ENCODE peak calls at places on chromosomes 11 and 22, in seven cellular contexts. One of them, this sample, is unnamed.

GRCh38 chr22:36197065-36197440 is 4.6 kb downstream of the APOL4 start:
- DNase-seq in memory B cell: no peak
- DNase-seq in MV-4-11: peak
- DNase-seq in stimulated activated CD4-positive, alpha-beta T cell treated with anti-CD3 and anti-CD28 coated beads, Interleukin-1b, Interleukin-23, amount 100 ng/mL, for 24 hours: no peak
- DNase-seq in activated CD4-positive, alpha-beta T cell treated with anti-CD3 and anti-CD28 coated beads, Interleukin-2, amount 10 ng/mL, durations not matched to agents 7 days and 5 days: no peak
- DNase-seq in AG08395: no peak
- DNase-seq in hippocampal formation: no peak
- DNase-seq in this sample: no peak

GRCh38 chr11:131977854-131978253 is 607.4 kb downstream of the NTM start:
- DNase-seq in MV-4-11: no peak
- DNase-seq in activated CD4-positive, alpha-beta T cell treated with anti-CD3 and anti-CD28 coated beads, Interleukin-2, amount 10 ng/mL, durations not matched to agents 7 days and 5 days: no peak
- DNase-seq in stimulated activated CD4-positive, alpha-beta T cell treated with anti-CD3 and anti-CD28 coated beads, Interleukin-1b, Interleukin-23, amount 100 ng/mL, for 24 hours: no peak
- DNase-seq in memory B cell: no peak
- DNase-seq in hippocampal formation: no peak
- DNase-seq in AG08395: peak
- DNase-seq in this sample: no peak

GRCh38 chr11:41779401-41779960 is 320.0 kb upstream of the LRRC4C start:
- DNase-seq in memory B cell: no peak
- DNase-seq in stimulated activated CD4-positive, alpha-beta T cell treated with anti-CD3 and anti-CD28 coated beads, Interleukin-1b, Interleukin-23, amount 100 ng/mL, for 24 hours: no peak
- DNase-seq in activated CD4-positive, alpha-beta T cell treated with anti-CD3 and anti-CD28 coated beads, Interleukin-2, amount 10 ng/mL, durations not matched to agents 7 days and 5 days: no peak
- DNase-seq in hippocampal formation: no peak
- DNase-seq in MV-4-11: no peak
- DNase-seq in AG08395: no peak
- DNase-seq in this sample: no peak

GRCh38 chr22:27480487-27480886 is 321.1 kb downstream of the MN1 start:
- DNase-seq in memory B cell: no peak
- DNase-seq in stimulated activated CD4-positive, alpha-beta T cell treated with anti-CD3 and anti-CD28 coated beads, Interleukin-1b, Interleukin-23, amount 100 ng/mL, for 24 hours: no peak
- DNase-seq in MV-4-11: no peak
- DNase-seq in AG08395: no peak
- DNase-seq in hippocampal formation: peak
- DNase-seq in activated CD4-positive, alpha-beta T cell treated with anti-CD3 and anti-CD28 coated beads, Interleukin-2, amount 10 ng/mL, durations not matched to agents 7 days and 5 days: no peak
- DNase-seq in this sample: no peak

GRCh38 chr11:43359432-43359818 is 705 bp downstream of the TTC17 start:
- DNase-seq in memory B cell: no peak
- DNase-seq in hippocampal formation: no peak
- DNase-seq in activated CD4-positive, alpha-beta T cell treated with anti-CD3 and anti-CD28 coated beads, Interleukin-2, amount 10 ng/mL, durations not matched to agents 7 days and 5 days: peak
- DNase-seq in AG08395: peak
- DNase-seq in stimulated activated CD4-positive, alpha-beta T cell treated with anti-CD3 and anti-CD28 coated beads, Interleukin-1b, Interleukin-23, amount 100 ng/mL, for 24 hours: no peak
- DNase-seq in MV-4-11: no peak
- DNase-seq in this sample: no peak

GRCh38 chr11:95788921-95789505 is 569 bp downstream of the FAM76B start:
- DNase-seq in hippocampal formation: peak
- DNase-seq in stimulated activated CD4-positive, alpha-beta T cell treated with anti-CD3 and anti-CD28 coated beads, Interleukin-1b, Interleukin-23, amount 100 ng/mL, for 24 hours: peak
- DNase-seq in MV-4-11: no peak
- DNase-seq in memory B cell: no peak
- DNase-seq in AG08395: peak
- DNase-seq in activated CD4-positive, alpha-beta T cell treated with anti-CD3 and anti-CD28 coated beads, Interleukin-2, amount 10 ng/mL, durations not matched to agents 7 days and 5 days: peak
- DNase-seq in this sample: no peak

GRCh38 chr11:121452609-121453150 is at the start of gene SORL1-AS1:
- DNase-seq in memory B cell: peak
- DNase-seq in stimulated activated CD4-positive, alpha-beta T cell treated with anti-CD3 and anti-CD28 coated beads, Interleukin-1b, Interleukin-23, amount 100 ng/mL, for 24 hours: peak
- DNase-seq in activated CD4-positive, alpha-beta T cell treated with anti-CD3 and anti-CD28 coated beads, Interleukin-2, amount 10 ng/mL, durations not matched to agents 7 days and 5 days: peak
- DNase-seq in MV-4-11: no peak
- DNase-seq in hippocampal formation: no peak
- DNase-seq in AG08395: peak
- DNase-seq in this sample: no peak

GRCh38 chr11:61542024-61542461 is 33.5 kb downstream of the LRRC10B start:
- DNase-seq in MV-4-11: no peak
- DNase-seq in memory B cell: no peak
- DNase-seq in activated CD4-positive, alpha-beta T cell treated with anti-CD3 and anti-CD28 coated beads, Interleukin-2, amount 10 ng/mL, durations not matched to agents 7 days and 5 days: no peak
- DNase-seq in stimulated activated CD4-positive, alpha-beta T cell treated with anti-CD3 and anti-CD28 coated beads, Interleukin-1b, Interleukin-23, amount 100 ng/mL, for 24 hours: no peak
- DNase-seq in AG08395: no peak
- DNase-seq in hippocampal formation: no peak
- DNase-seq in this sample: peak

GRCh38 chr11:67272327-67273259 is 6.3 kb downstream of the GRK2 start:
- DNase-seq in activated CD4-positive, alpha-beta T cell treated with anti-CD3 and anti-CD28 coated beads, Interleukin-2, amount 10 ng/mL, durations not matched to agents 7 days and 5 days: peak
- DNase-seq in stimulated activated CD4-positive, alpha-beta T cell treated with anti-CD3 and anti-CD28 coated beads, Interleukin-1b, Interleukin-23, amount 100 ng/mL, for 24 hours: no peak
- DNase-seq in hippocampal formation: no peak
- DNase-seq in AG08395: no peak
- DNase-seq in memory B cell: no peak
- DNase-seq in MV-4-11: no peak
- DNase-seq in this sample: no peak

GRCh38 chr11:134923441-134923840 is 511.4 kb upstream of the B3GAT1 start:
- DNase-seq in activated CD4-positive, alpha-beta T cell treated with anti-CD3 and anti-CD28 coated beads, Interleukin-2, amount 10 ng/mL, durations not matched to agents 7 days and 5 days: no peak
- DNase-seq in stimulated activated CD4-positive, alpha-beta T cell treated with anti-CD3 and anti-CD28 coated beads, Interleukin-1b, Interleukin-23, amount 100 ng/mL, for 24 hours: no peak
- DNase-seq in AG08395: no peak
- DNase-seq in memory B cell: no peak
- DNase-seq in MV-4-11: no peak
- DNase-seq in hippocampal formation: no peak
- DNase-seq in this sample: no peak

GRCh38 chr11:95108159-95108611 is 18.5 kb downstream of the ENDOD1 start:
- DNase-seq in stimulated activated CD4-positive, alpha-beta T cell treated with anti-CD3 and anti-CD28 coated beads, Interleukin-1b, Interleukin-23, amount 100 ng/mL, for 24 hours: no peak
- DNase-seq in MV-4-11: no peak
- DNase-seq in memory B cell: no peak
- DNase-seq in AG08395: peak
- DNase-seq in hippocampal formation: peak
- DNase-seq in activated CD4-positive, alpha-beta T cell treated with anti-CD3 and anti-CD28 coated beads, Interleukin-2, amount 10 ng/mL, durations not matched to agents 7 days and 5 days: no peak
- DNase-seq in this sample: no peak

GRCh38 chr11:108835624-108836023 is 170.8 kb downstream of the DDX10 start:
- DNase-seq in AG08395: no peak
- DNase-seq in stimulated activated CD4-positive, alpha-beta T cell treated with anti-CD3 and anti-CD28 coated beads, Interleukin-1b, Interleukin-23, amount 100 ng/mL, for 24 hours: no peak
- DNase-seq in memory B cell: no peak
- DNase-seq in MV-4-11: no peak
- DNase-seq in activated CD4-positive, alpha-beta T cell treated with anti-CD3 and anti-CD28 coated beads, Interleukin-2, amount 10 ng/mL, durations not matched to agents 7 days and 5 days: no peak
- DNase-seq in hippocampal formation: no peak
- DNase-seq in this sample: no peak

GRCh38 chr11:107493117-107493516 is 35.5 kb upstream of the CWF19L2 start:
- DNase-seq in stimulated activated CD4-positive, alpha-beta T cell treated with anti-CD3 and anti-CD28 coated beads, Interleukin-1b, Interleukin-23, amount 100 ng/mL, for 24 hours: no peak
- DNase-seq in AG08395: peak
- DNase-seq in MV-4-11: no peak
- DNase-seq in hippocampal formation: no peak
- DNase-seq in activated CD4-positive, alpha-beta T cell treated with anti-CD3 and anti-CD28 coated beads, Interleukin-2, amount 10 ng/mL, durations not matched to agents 7 days and 5 days: no peak
- DNase-seq in memory B cell: no peak
- DNase-seq in this sample: no peak

GRCh38 chr11:94511932-94512781 is at the start of gene C11orf97:
- DNase-seq in activated CD4-positive, alpha-beta T cell treated with anti-CD3 and anti-CD28 coated beads, Interleukin-2, amount 10 ng/mL, durations not matched to agents 7 days and 5 days: peak
- DNase-seq in AG08395: peak
- DNase-seq in stimulated activated CD4-positive, alpha-beta T cell treated with anti-CD3 and anti-CD28 coated beads, Interleukin-1b, Interleukin-23, amount 100 ng/mL, for 24 hours: peak
- DNase-seq in hippocampal formation: peak
- DNase-seq in MV-4-11: no peak
- DNase-seq in memory B cell: peak
- DNase-seq in this sample: no peak

GRCh38 chr11:83292709-83293435 is 6.7 kb upstream of the CCDC90B start:
- DNase-seq in memory B cell: no peak
- DNase-seq in activated CD4-positive, alpha-beta T cell treated with anti-CD3 and anti-CD28 coated beads, Interleukin-2, amount 10 ng/mL, durations not matched to agents 7 days and 5 days: peak
- DNase-seq in hippocampal formation: peak
- DNase-seq in AG08395: peak
- DNase-seq in stimulated activated CD4-positive, alpha-beta T cell treated with anti-CD3 and anti-CD28 coated beads, Interleukin-1b, Interleukin-23, amount 100 ng/mL, for 24 hours: no peak
- DNase-seq in MV-4-11: peak
- DNase-seq in this sample: peak

GRCh38 chr11:61065955-61066638 is 36.2 kb upstream of the CD5 start:
- DNase-seq in activated CD4-positive, alpha-beta T cell treated with anti-CD3 and anti-CD28 coated beads, Interleukin-2, amount 10 ng/mL, durations not matched to agents 7 days and 5 days: peak
- DNase-seq in stimulated activated CD4-positive, alpha-beta T cell treated with anti-CD3 and anti-CD28 coated beads, Interleukin-1b, Interleukin-23, amount 100 ng/mL, for 24 hours: no peak
- DNase-seq in MV-4-11: no peak
- DNase-seq in hippocampal formation: no peak
- DNase-seq in AG08395: no peak
- DNase-seq in memory B cell: no peak
- DNase-seq in this sample: no peak

GRCh38 chr11:99020324-99021225 is at the start of gene CNTN5:
- DNase-seq in activated CD4-positive, alpha-beta T cell treated with anti-CD3 and anti-CD28 coated beads, Interleukin-2, amount 10 ng/mL, durations not matched to agents 7 days and 5 days: peak
- DNase-seq in memory B cell: no peak
- DNase-seq in stimulated activated CD4-positive, alpha-beta T cell treated with anti-CD3 and anti-CD28 coated beads, Interleukin-1b, Interleukin-23, amount 100 ng/mL, for 24 hours: no peak
- DNase-seq in MV-4-11: no peak
- DNase-seq in AG08395: peak
- DNase-seq in hippocampal formation: peak
- DNase-seq in this sample: peak

GRCh38 chr11:103546236-103546635 is 437.0 kb downstream of the DYNC2H1 start:
- DNase-seq in stimulated activated CD4-positive, alpha-beta T cell treated with anti-CD3 and anti-CD28 coated beads, Interleukin-1b, Interleukin-23, amount 100 ng/mL, for 24 hours: no peak
- DNase-seq in MV-4-11: no peak
- DNase-seq in AG08395: peak
- DNase-seq in memory B cell: no peak
- DNase-seq in activated CD4-positive, alpha-beta T cell treated with anti-CD3 and anti-CD28 coated beads, Interleukin-2, amount 10 ng/mL, durations not matched to agents 7 days and 5 days: no peak
- DNase-seq in hippocampal formation: no peak
- DNase-seq in this sample: no peak

GRCh38 chr11:124174001-124174400 is 9.1 kb upstream of the OR10D3 start:
- DNase-seq in stimulated activated CD4-positive, alpha-beta T cell treated with anti-CD3 and anti-CD28 coated beads, Interleukin-1b, Interleukin-23, amount 100 ng/mL, for 24 hours: no peak
- DNase-seq in memory B cell: no peak
- DNase-seq in AG08395: no peak
- DNase-seq in hippocampal formation: no peak
- DNase-seq in activated CD4-positive, alpha-beta T cell treated with anti-CD3 and anti-CD28 coated beads, Interleukin-2, amount 10 ng/mL, durations not matched to agents 7 days and 5 days: no peak
- DNase-seq in MV-4-11: peak
- DNase-seq in this sample: peak

GRCh38 chr11:77267910-77268309 is 33.6 kb downstream of the GDPD4 start:
- DNase-seq in hippocampal formation: no peak
- DNase-seq in AG08395: peak
- DNase-seq in MV-4-11: no peak
- DNase-seq in activated CD4-positive, alpha-beta T cell treated with anti-CD3 and anti-CD28 coated beads, Interleukin-2, amount 10 ng/mL, durations not matched to agents 7 days and 5 days: no peak
- DNase-seq in memory B cell: no peak
- DNase-seq in stimulated activated CD4-positive, alpha-beta T cell treated with anti-CD3 and anti-CD28 coated beads, Interleukin-1b, Interleukin-23, amount 100 ng/mL, for 24 hours: no peak
- DNase-seq in this sample: no peak

GRCh38 chr11:130785376-130786110 is 130.7 kb downstream of the SNX19 start:
- DNase-seq in AG08395: no peak
- DNase-seq in hippocampal formation: no peak
- DNase-seq in MV-4-11: no peak
- DNase-seq in stimulated activated CD4-positive, alpha-beta T cell treated with anti-CD3 and anti-CD28 coated beads, Interleukin-1b, Interleukin-23, amount 100 ng/mL, for 24 hours: no peak
- DNase-seq in memory B cell: no peak
- DNase-seq in activated CD4-positive, alpha-beta T cell treated with anti-CD3 and anti-CD28 coated beads, Interleukin-2, amount 10 ng/mL, durations not matched to agents 7 days and 5 days: no peak
- DNase-seq in this sample: no peak

This sample was measured in NCI-H446.